ENCODE peak calls at places on chromosomes 3 and 15, in ten cellular contexts. B is lower lobe of right lung; T is AG10803; Y is activated T-cell treated with anti-CD3 and anti-CD28 coated beads, Interleukin-2, amount 50 U/mL, for 1 hour; R is effector CD4-positive, alpha-beta T cell; I is renal cortical epithelial cell; W is HEK293T; A is M059J; M is colonic mucosa; K is ascending aorta. P is an unnamed sample.

GRCh38 chr3:97687734-97688133 is 76.8 kb upstream of the ARL6 start:
- DNase-seq in K (no peak), I (peak), A (peak), Y (no peak), B (no peak), M (no peak), W (no peak), T (no peak), R (no peak), P (no peak)

GRCh38 chr15:77067691-77068367 is 3.1 kb downstream of the TSPAN3 start:
- DNase-seq in M (peak), A (no peak), B (no peak), R (no peak), T (no peak), Y (no peak), K (no peak), W (no peak), I (no peak), P (no peak)

GRCh38 chr15:69604050-69604378 is 151.4 kb downstream of the RPLP1 start:
- DNase-seq in K (no peak), Y (no peak), W (no peak), A (peak), B (no peak), I (peak), R (no peak), M (peak), T (no peak), P (no peak)

GRCh38 chr3:189202583-189202982 is 30.8 kb downstream of the TPRG1 start:
- DNase-seq in M (no peak), B (no peak), T (no peak), A (peak), Y (no peak), W (no peak), R (no peak), I (no peak), K (no peak), P (no peak)

GRCh38 chr15:40660686-40661085 is 34.3 kb upstream of the RAD51 start:
- DNase-seq in T (no peak), B (no peak), A (no peak), I (no peak), M (no peak), R (no peak), Y (no peak), K (no peak), W (no peak), P (no peak)

GRCh38 chr3:120364821-120365220 is 15.7 kb upstream of the LRRC58 start:
- DNase-seq in K (no peak), T (peak), A (peak), B (no peak), W (no peak), I (peak), Y (no peak), R (no peak), M (no peak), P (no peak)

GRCh38 chr3:69425249-69425648 is 39.4 kb upstream of the FRMD4B start:
- DNase-seq in R (no peak), K (no peak), T (no peak), Y (no peak), M (peak), B (no peak), W (peak), A (peak), I (peak), P (peak)

GRCh38 chr3:71183544-71183943 is 400.0 kb downstream of the FOXP1 start:
- DNase-seq in R (no peak), I (no peak), K (no peak), Y (no peak), M (no peak), B (no peak), T (no peak), W (no peak), A (no peak), P (no peak)

GRCh38 chr3:123640311-123641083 is 55.6 kb upstream of the HACD2 start:
- DNase-seq in A (peak), K (no peak), I (peak), M (no peak), Y (no peak), T (peak), W (no peak), R (no peak), B (no peak), P (no peak)

GRCh38 chr15:22850055-22850454 is 11.6 kb downstream of the NIPA2 start:
- DNase-seq in W (no peak), M (no peak), A (no peak), B (no peak), T (no peak), K (no peak), Y (no peak), I (no peak), R (no peak), P (no peak)

GRCh38 chr3:146218880-146219866 is 31.7 kb downstream of the PLSCR4 start:
- DNase-seq in W (peak), I (peak), Y (peak), T (peak), R (peak), K (no peak), B (no peak), M (peak), A (peak), P (peak)

GRCh38 chr15:92429378-92430066 is 35.8 kb downstream of the ST8SIA2 start:
- DNase-seq in B (no peak), M (no peak), W (no peak), I (peak), Y (no peak), A (peak), K (no peak), T (peak), R (no peak), P (no peak)

GRCh38 chr3:128559486-128560225 is 66.7 kb upstream of the GATA2 start:
- DNase-seq in K (no peak), B (no peak), I (peak), Y (no peak), T (no peak), W (no peak), R (no peak), M (no peak), A (peak), P (no peak)

GRCh38 chr3:188881954-188882641 is 289.7 kb upstream of the TPRG1 start:
- DNase-seq in Y (no peak), A (peak), R (no peak), B (no peak), W (no peak), K (no peak), T (peak), I (peak), M (no peak), P (no peak)

GRCh38 chr15:51576911-51577500 is 45.6 kb downstream of the DMXL2 start:
- DNase-seq in M (no peak), B (no peak), K (no peak), Y (no peak), W (peak), T (peak), A (peak), I (peak), R (no peak), P (no peak)

GRCh38 chr3:108090066-108090700 is 648 bp downstream of the CD47 start:
- DNase-seq in T (peak), R (peak), M (peak), B (peak), I (peak), W (no peak), K (no peak), A (peak), Y (peak), P (peak)

GRCh38 chr15:66641485-66642313 is 60.3 kb upstream of the SMAD6 start:
- DNase-seq in I (no peak), A (no peak), M (no peak), R (no peak), W (no peak), B (no peak), T (no peak), K (no peak), Y (no peak), P (no peak)

GRCh38 chr3:139111392-139112229 is 66.9 kb upstream of the PRR23C start:
- DNase-seq in W (peak), R (peak), I (peak), A (peak), Y (peak), T (peak), B (peak), M (peak), K (peak), P (peak)

GRCh38 chr3:26104856-26105255 is 315.0 kb downstream of the OXSM start:
- DNase-seq in M (no peak), T (no peak), R (no peak), B (no peak), Y (no peak), K (no peak), I (no peak), W (no peak), A (no peak), P (no peak)

GRCh38 chr15:58875343-58875742 is 58.1 kb downstream of the SLTM start:
- DNase-seq in K (no peak), A (peak), Y (no peak), B (no peak), I (no peak), T (no peak), W (no peak), M (no peak), R (no peak), P (no peak)

GRCh38 chr15:90086868-90087268 is 15.4 kb downstream of the IDH2 start:
- DNase-seq in I (no peak), A (peak), K (no peak), Y (peak), B (no peak), W (peak), M (peak), R (no peak), T (peak), P (no peak)

GRCh38 chr3:184642623-184643308 is 69.1 kb downstream of the MAGEF1 start:
- DNase-seq in A (no peak), T (no peak), R (no peak), B (no peak), W (no peak), I (no peak), K (no peak), M (no peak), Y (no peak), P (no peak)

GRCh38 chr15:99416191-99417188 is 149.3 kb upstream of the MEF2A start:
- DNase-seq in K (no peak), A (no peak), T (no peak), Y (no peak), B (no peak), I (no peak), M (peak), W (no peak), R (no peak), P (no peak)

GRCh38 chr3:113222412-113223086 is 11.2 kb downstream of the BOC start:
- DNase-seq in B (no peak), T (no peak), M (no peak), K (no peak), A (no peak), R (no peak), Y (no peak), I (no peak), W (no peak), P (no peak)

GRCh38 chr3:159604151-159604581 is 384.5 kb upstream of the IL12A start:
- DNase-seq in A (peak), W (no peak), R (no peak), M (no peak), K (no peak), I (peak), B (peak), T (peak), Y (no peak), P (no peak)

GRCh38 chr3:189512039-189512438 is 119.2 kb upstream of the TP63 start:
- DNase-seq in Y (no peak), T (no peak), B (no peak), I (no peak), R (no peak), A (no peak), M (no peak), K (no peak), W (no peak), P (no peak)

GRCh38 chr3:101836907-101837598 is 12.3 kb upstream of the NFKBIZ start:
- DNase-seq in W (no peak), A (peak), R (no peak), I (peak), Y (no peak), M (no peak), T (peak), K (no peak), B (no peak), P (no peak)

GRCh38 chr3:148023994-148024393 is 614.8 kb downstream of the ZIC1 start:
- DNase-seq in Y (no peak), R (no peak), T (peak), W (no peak), I (no peak), A (peak), M (no peak), K (peak), B (no peak), P (no peak)